ENCODE peak calls at places on chromosomes 5 and 9, in four cellular contexts. One of them, this sample, is unnamed.

GRCh38 chr5:2353211-2353610 is 398.3 kb downstream of the IRX2 start:
- DNase-seq in left ventricle myocardium inferior: no peak
- DNase-seq in fibroblast of lung: no peak
- DNase-seq in tibial nerve: no peak
- DNase-seq in this sample: no peak

GRCh38 chr5:16427572-16427971 is 38.0 kb downstream of the ZNF622 start:
- DNase-seq in fibroblast of lung: no peak
- DNase-seq in left ventricle myocardium inferior: no peak
- DNase-seq in tibial nerve: no peak
- DNase-seq in this sample: no peak

GRCh38 chr5:19927170-19927569 is 60.8 kb downstream of the CDH18 start:
- DNase-seq in fibroblast of lung: no peak
- DNase-seq in left ventricle myocardium inferior: no peak
- DNase-seq in tibial nerve: no peak
- DNase-seq in this sample: no peak

GRCh38 chr5:315488-316209 is 5.9 kb upstream of the AHRR start:
- DNase-seq in fibroblast of lung: no peak
- DNase-seq in left ventricle myocardium inferior: no peak
- DNase-seq in tibial nerve: no peak
- DNase-seq in this sample: no peak

GRCh38 chr5:155936520-155937406 is 390.2 kb upstream of the SGCD start:
- DNase-seq in fibroblast of lung: no peak
- DNase-seq in left ventricle myocardium inferior: no peak
- DNase-seq in tibial nerve: no peak
- DNase-seq in this sample: peak

GRCh38 chr5:178116406-178116885 is 3.1 kb downstream of the N4BP3 start:
- DNase-seq in fibroblast of lung: no peak
- DNase-seq in left ventricle myocardium inferior: no peak
- DNase-seq in tibial nerve: no peak
- DNase-seq in this sample: peak

GRCh38 chr9:551986-552930 is 289.2 kb upstream of the DMRT1 start:
- DNase-seq in left ventricle myocardium inferior: no peak
- DNase-seq in tibial nerve: no peak
- DNase-seq in fibroblast of lung: peak
- DNase-seq in this sample: no peak

GRCh38 chr9:85723220-85723619 is 18.5 kb downstream of the AGTPBP1 start:
- DNase-seq in tibial nerve: no peak
- DNase-seq in left ventricle myocardium inferior: peak
- DNase-seq in fibroblast of lung: no peak
- DNase-seq in this sample: peak

GRCh38 chr5:15914603-15915002 is 265.0 kb downstream of the MARCHF11 start:
- DNase-seq in fibroblast of lung: peak
- DNase-seq in left ventricle myocardium inferior: no peak
- DNase-seq in tibial nerve: no peak
- DNase-seq in this sample: no peak

GRCh38 chr9:77271023-77271690 is 93.8 kb downstream of the VPS13A start:
- DNase-seq in left ventricle myocardium inferior: no peak
- DNase-seq in tibial nerve: no peak
- DNase-seq in fibroblast of lung: no peak
- DNase-seq in this sample: no peak

GRCh38 chr9:94950040-94950732 is 223.7 kb downstream of the AOPEP start:
- DNase-seq in tibial nerve: no peak
- DNase-seq in fibroblast of lung: no peak
- DNase-seq in left ventricle myocardium inferior: no peak
- DNase-seq in this sample: no peak

GRCh38 chr5:116371935-116372334 is 202.7 kb downstream of the SEMA6A start:
- DNase-seq in left ventricle myocardium inferior: no peak
- DNase-seq in tibial nerve: no peak
- DNase-seq in fibroblast of lung: no peak
- DNase-seq in this sample: no peak

GRCh38 chr9:128414461-128414860 is 6.2 kb upstream of the CERCAM start:
- DNase-seq in tibial nerve: no peak
- DNase-seq in left ventricle myocardium inferior: no peak
- DNase-seq in fibroblast of lung: no peak
- DNase-seq in this sample: no peak

GRCh38 chr5:133249593-133249992 is 197.8 kb downstream of the HSPA4 start:
- DNase-seq in left ventricle myocardium inferior: no peak
- DNase-seq in fibroblast of lung: peak
- DNase-seq in tibial nerve: no peak
- DNase-seq in this sample: no peak

GRCh38 chr5:133247881-133248642 is 196.2 kb downstream of the HSPA4 start:
- DNase-seq in tibial nerve: no peak
- DNase-seq in fibroblast of lung: peak
- DNase-seq in left ventricle myocardium inferior: no peak
- DNase-seq in this sample: peak

GRCh38 chr5:133251296-133252132 is 199.7 kb downstream of the HSPA4 start:
- DNase-seq in fibroblast of lung: no peak
- DNase-seq in tibial nerve: no peak
- DNase-seq in left ventricle myocardium inferior: no peak
- DNase-seq in this sample: no peak

GRCh38 chr5:133252133-133252480 is 200.3 kb downstream of the HSPA4 start:
- DNase-seq in tibial nerve: no peak
- DNase-seq in left ventricle myocardium inferior: no peak
- DNase-seq in fibroblast of lung: no peak
- DNase-seq in this sample: no peak

DNA sequence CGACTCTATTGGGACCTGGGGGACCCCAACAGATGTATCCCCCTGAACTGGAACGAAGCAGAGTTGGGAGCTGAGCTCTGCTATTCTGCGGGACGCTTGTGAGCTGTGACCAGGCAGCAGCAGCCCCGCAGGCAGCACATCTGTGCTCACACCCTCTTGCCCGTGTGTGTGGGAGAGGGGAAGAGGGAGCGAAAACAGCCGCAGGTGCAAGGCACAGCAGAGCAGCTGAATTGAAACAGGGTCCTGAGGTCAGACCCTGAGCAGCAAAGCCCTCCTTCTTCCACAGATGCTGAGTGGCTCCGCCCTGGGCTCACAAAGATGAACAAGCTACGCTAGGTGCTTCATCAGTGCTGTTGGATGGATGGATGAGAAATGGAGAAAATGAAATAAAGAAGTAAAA is 198.7 kb downstream of the HSPA4 start:
- DNase-seq in left ventricle myocardium inferior: no peak
- DNase-seq in fibroblast of lung: no peak
- DNase-seq in tibial nerve: no peak
- DNase-seq in this sample: no peak
- H3K27ac ChIP-seq in left ventricle myocardium inferior: no peak
- H3K27ac ChIP-seq in fibroblast of lung: no peak
- H3K27ac ChIP-seq in tibial nerve: no peak
- H3K27ac ChIP-seq in this sample: no peak

GRCh38 chr5:172370237-172370640 is 84.1 kb downstream of the SH3PXD2B start:
- DNase-seq in left ventricle myocardium inferior: no peak
- DNase-seq in fibroblast of lung: no peak
- DNase-seq in tibial nerve: no peak
- DNase-seq in this sample: no peak
- H3K27ac ChIP-seq in left ventricle myocardium inferior: no peak
- H3K27ac ChIP-seq in fibroblast of lung: no peak
- H3K27ac ChIP-seq in tibial nerve: no peak
- H3K27ac ChIP-seq in this sample: no peak

GRCh38 chr9:135500525-135501260 is at the start of gene MRPS2:
- DNase-seq in fibroblast of lung: peak
- DNase-seq in tibial nerve: peak
- DNase-seq in left ventricle myocardium inferior: peak
- DNase-seq in this sample: peak

GRCh38 chr9:135501261-135502167 is 1.0 kb downstream of the MRPS2 start:
- DNase-seq in tibial nerve: no peak
- DNase-seq in left ventricle myocardium inferior: no peak
- DNase-seq in fibroblast of lung: no peak
- DNase-seq in this sample: peak

GRCh38 chr9:135499326-135500070 is 984 bp upstream of the MRPS2 start:
- DNase-seq in left ventricle myocardium inferior: peak
- DNase-seq in fibroblast of lung: peak
- DNase-seq in tibial nerve: peak
- DNase-seq in this sample: peak

GRCh38 chr9:135498381-135499126 is 1.9 kb upstream of the MRPS2 start:
- DNase-seq in left ventricle myocardium inferior: no peak
- DNase-seq in fibroblast of lung: no peak
- DNase-seq in tibial nerve: no peak
- DNase-seq in this sample: no peak

GRCh38 chr9:135500071-135500524 is 384 bp upstream of the MRPS2 start:
- DNase-seq in fibroblast of lung: peak
- DNase-seq in tibial nerve: peak
- DNase-seq in left ventricle myocardium inferior: no peak
- DNase-seq in this sample: no peak
- H3K27ac ChIP-seq in fibroblast of lung: peak
- H3K27ac ChIP-seq in tibial nerve: peak
- H3K27ac ChIP-seq in left ventricle myocardium inferior: peak
- H3K27ac ChIP-seq in this sample: no peak

DNA sequence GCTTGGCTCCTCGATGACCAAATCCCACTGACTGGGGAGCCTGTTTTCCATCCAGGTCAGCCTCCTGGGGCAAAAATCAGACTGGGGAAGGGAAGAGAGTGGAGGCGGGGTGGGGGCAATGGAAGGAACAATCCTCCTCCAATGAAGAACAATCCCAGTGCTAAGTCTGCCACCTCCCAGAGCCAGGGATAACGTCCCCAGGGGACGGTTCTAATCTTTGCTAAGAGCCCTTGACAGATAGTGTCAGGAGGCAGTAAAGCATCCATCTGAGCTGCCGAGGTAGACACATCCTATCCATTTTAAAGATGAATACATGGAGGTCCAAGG is 298.5 kb upstream of the MSX2 start:
- DNase-seq in left ventricle myocardium inferior: no peak
- DNase-seq in fibroblast of lung: no peak
- DNase-seq in tibial nerve: no peak
- DNase-seq in this sample: no peak
- H3K27ac ChIP-seq in left ventricle myocardium inferior: no peak
- H3K27ac ChIP-seq in fibroblast of lung: no peak
- H3K27ac ChIP-seq in tibial nerve: no peak
- H3K27ac ChIP-seq in this sample: no peak

DNA sequence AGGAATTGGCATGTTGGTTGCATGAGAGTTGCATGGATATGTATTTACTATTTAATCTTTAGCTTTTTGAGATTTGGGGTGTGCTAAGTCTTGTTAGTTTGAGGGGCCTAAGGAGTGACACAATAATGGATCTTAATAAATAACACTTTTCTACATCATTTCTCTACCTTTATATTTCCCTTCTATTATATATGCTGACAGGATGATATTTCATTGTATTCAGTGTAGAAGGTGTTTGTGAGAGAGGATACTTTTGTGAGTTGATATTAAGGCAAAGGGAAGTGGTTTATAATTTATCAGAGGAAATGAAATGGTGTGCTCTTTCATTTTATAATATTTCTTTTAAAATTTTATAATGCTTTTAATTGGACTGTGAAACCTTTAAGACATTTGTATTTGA is 55.0 kb downstream of the PIK3R1 start:
- DNase-seq in left ventricle myocardium inferior: no peak
- DNase-seq in tibial nerve: no peak
- DNase-seq in fibroblast of lung: no peak
- DNase-seq in this sample: no peak
- H3K27ac ChIP-seq in left ventricle myocardium inferior: peak
- H3K27ac ChIP-seq in tibial nerve: no peak
- H3K27ac ChIP-seq in fibroblast of lung: no peak
- H3K27ac ChIP-seq in this sample: no peak

GRCh38 chr9:133914483-133915342 is 77.4 kb downstream of the VAV2 start:
- DNase-seq in left ventricle myocardium inferior: no peak
- DNase-seq in tibial nerve: no peak
- DNase-seq in fibroblast of lung: no peak
- DNase-seq in this sample: peak
- H3K27ac ChIP-seq in left ventricle myocardium inferior: peak
- H3K27ac ChIP-seq in tibial nerve: no peak
- H3K27ac ChIP-seq in fibroblast of lung: no peak
- H3K27ac ChIP-seq in this sample: no peak

This sample was measured in H9.